ENCODE peak calls at places on chromosomes 13 and 19, in four cellular contexts. One of them, this sample, is unnamed.

GRCh38 chr13:47066261-47066660 is 169.4 kb upstream of the HTR2A start:
- DNase-seq in tibial nerve: no peak
- DNase-seq in CD8-positive, alpha-beta T cell: no peak
- DNase-seq in astrocyte: peak; percentile 56
- DNase-seq in this sample: no peak

GRCh38 chr19:51339687-51340656 is 2.0 kb downstream of the VSIG10L start:
- DNase-seq in tibial nerve: peak; percentile 98
- DNase-seq in CD8-positive, alpha-beta T cell: peak; percentile 81
- DNase-seq in astrocyte: peak; percentile 86
- DNase-seq in this sample: peak; percentile 80

GRCh38 chr13:45341799-45342584 is 1.0 kb upstream of the TPT1 start:
- DNase-seq in tibial nerve: peak; percentile 29
- DNase-seq in CD8-positive, alpha-beta T cell: no peak
- DNase-seq in astrocyte: no peak
- DNase-seq in this sample: no peak

GRCh38 chr13:43377955-43378354 is 354.6 kb downstream of the DNAJC15 start:
- DNase-seq in tibial nerve: no peak
- DNase-seq in CD8-positive, alpha-beta T cell: no peak
- DNase-seq in astrocyte: peak; percentile 91
- DNase-seq in this sample: no peak

GRCh38 chr13:21583496-21583895 is 20.5 kb downstream of the MICU2 start:
- DNase-seq in tibial nerve: no peak
- DNase-seq in CD8-positive, alpha-beta T cell: no peak
- DNase-seq in astrocyte: peak; percentile 44
- DNase-seq in this sample: no peak

GRCh38 chr19:55441319-55441691 is 1.8 kb downstream of the SHISA7 start:
- DNase-seq in tibial nerve: no peak
- DNase-seq in CD8-positive, alpha-beta T cell: no peak
- DNase-seq in astrocyte: no peak
- DNase-seq in this sample: no peak

GRCh38 chr19:33376423-33376822 is 2.9 kb downstream of the CEBPG start:
- DNase-seq in tibial nerve: peak; percentile 56
- DNase-seq in CD8-positive, alpha-beta T cell: no peak
- DNase-seq in astrocyte: peak; percentile 84
- DNase-seq in this sample: no peak

GRCh38 chr19:50646074-50646807 is 3.0 kb upstream of the C19orf81 start:
- DNase-seq in tibial nerve: no peak
- DNase-seq in CD8-positive, alpha-beta T cell: no peak
- DNase-seq in astrocyte: no peak
- DNase-seq in this sample: no peak

GRCh38 chr13:43368003-43368402 is 344.6 kb downstream of the DNAJC15 start:
- DNase-seq in tibial nerve: no peak
- DNase-seq in CD8-positive, alpha-beta T cell: no peak
- DNase-seq in astrocyte: no peak
- DNase-seq in this sample: no peak

GRCh38 chr19:8065489-8066261 is 13.1 kb downstream of the CCL25 start:
- DNase-seq in tibial nerve: no peak
- DNase-seq in CD8-positive, alpha-beta T cell: no peak
- DNase-seq in astrocyte: no peak
- DNase-seq in this sample: no peak

GRCh38 chr13:41458187-41458938 is 1.0 kb downstream of the RGCC start:
- DNase-seq in tibial nerve: no peak
- DNase-seq in CD8-positive, alpha-beta T cell: peak; percentile 32
- DNase-seq in astrocyte: peak; percentile 14
- DNase-seq in this sample: no peak

GRCh38 chr19:30328096-30328495 is 44.1 kb upstream of the ZNF536 start:
- DNase-seq in tibial nerve: no peak
- DNase-seq in CD8-positive, alpha-beta T cell: no peak
- DNase-seq in astrocyte: no peak
- DNase-seq in this sample: no peak

GRCh38 chr19:53158119-53158656 is 665 bp downstream of the ZNF347 start:
- DNase-seq in tibial nerve: no peak
- DNase-seq in CD8-positive, alpha-beta T cell: peak; percentile 4
- DNase-seq in astrocyte: peak; percentile 13
- DNase-seq in this sample: peak; percentile 2

GRCh38 chr13:80695841-80696240 is 354.9 kb upstream of the SPRY2 start:
- DNase-seq in tibial nerve: no peak
- DNase-seq in CD8-positive, alpha-beta T cell: no peak
- DNase-seq in astrocyte: no peak
- DNase-seq in this sample: no peak

GRCh38 chr19:497476-497860 is 1.2 kb downstream of the MADCAM1 start:
- DNase-seq in tibial nerve: no peak
- DNase-seq in CD8-positive, alpha-beta T cell: no peak
- DNase-seq in astrocyte: no peak
- DNase-seq in this sample: no peak

GRCh38 chr19:14378890-14379289 is 2.4 kb upstream of the ADGRE5 start:
- DNase-seq in tibial nerve: no peak
- DNase-seq in CD8-positive, alpha-beta T cell: no peak
- DNase-seq in astrocyte: no peak
- DNase-seq in this sample: no peak

GRCh38 chr13:66391322-66391721 is 838.8 kb downstream of the PCDH9 start:
- DNase-seq in tibial nerve: no peak
- DNase-seq in CD8-positive, alpha-beta T cell: no peak
- DNase-seq in astrocyte: no peak
- DNase-seq in this sample: no peak

GRCh38 chr19:6586056-6586455 is 4.9 kb downstream of the CD70 start:
- DNase-seq in tibial nerve: no peak
- DNase-seq in CD8-positive, alpha-beta T cell: no peak
- DNase-seq in astrocyte: no peak
- DNase-seq in this sample: no peak

GRCh38 chr13:94956407-94957110 is 244.2 kb upstream of the SOX21 start:
- DNase-seq in tibial nerve: no peak
- DNase-seq in CD8-positive, alpha-beta T cell: no peak
- DNase-seq in astrocyte: peak; percentile 25
- DNase-seq in this sample: no peak

GRCh38 chr13:73136776-73137175 is 78.0 kb downstream of the KLF5 start:
- DNase-seq in tibial nerve: no peak
- DNase-seq in CD8-positive, alpha-beta T cell: no peak
- DNase-seq in astrocyte: no peak
- DNase-seq in this sample: no peak

GRCh38 chr19:1019980-1020867 is 699 bp downstream of the TMEM259 start:
- DNase-seq in tibial nerve: no peak
- DNase-seq in CD8-positive, alpha-beta T cell: no peak
- DNase-seq in astrocyte: no peak
- DNase-seq in this sample: no peak

GRCh38 chr19:45468803-45469131 is 971 bp downstream of the FOSB start:
- DNase-seq in tibial nerve: no peak
- DNase-seq in CD8-positive, alpha-beta T cell: no peak
- DNase-seq in astrocyte: no peak
- DNase-seq in this sample: peak; percentile 49

GRCh38 chr13:28744091-28744536 is 25.3 kb upstream of the SLC46A3 start:
- DNase-seq in tibial nerve: no peak
- DNase-seq in CD8-positive, alpha-beta T cell: no peak
- DNase-seq in astrocyte: peak; percentile 33
- DNase-seq in this sample: no peak

GRCh38 chr13:108037348-108037747 is 178.0 kb downstream of the LIG4 start:
- DNase-seq in tibial nerve: no peak
- DNase-seq in CD8-positive, alpha-beta T cell: no peak
- DNase-seq in astrocyte: no peak
- DNase-seq in this sample: no peak

GRCh38 chr19:3765121-3765520 is 2.6 kb downstream of the MRPL54 start:
- DNase-seq in tibial nerve: no peak
- DNase-seq in CD8-positive, alpha-beta T cell: no peak
- DNase-seq in astrocyte: no peak
- DNase-seq in this sample: no peak

DNA sequence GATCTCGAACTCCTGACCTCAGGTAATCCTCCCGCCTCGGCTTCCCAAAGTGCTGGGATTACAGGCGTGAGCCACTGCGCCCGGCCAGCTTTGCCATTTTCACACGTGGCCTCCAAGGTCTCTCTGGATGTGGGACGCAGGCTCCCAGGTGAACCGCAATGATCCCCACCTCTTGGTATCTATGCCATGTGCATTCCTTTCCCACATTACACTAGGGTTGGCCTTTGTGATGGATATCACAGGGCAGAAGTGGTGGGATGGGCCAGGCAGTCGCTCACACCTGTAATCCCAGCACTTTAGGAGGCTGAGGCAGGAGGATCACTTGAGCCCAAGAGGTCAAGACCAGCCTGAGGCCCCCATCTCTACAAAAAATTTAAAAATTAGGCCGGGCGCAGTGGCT is 22.4 kb downstream of the FGF21 start:
- DNase-seq in tibial nerve: no peak
- DNase-seq in CD8-positive, alpha-beta T cell: no peak
- DNase-seq in astrocyte: no peak
- DNase-seq in this sample: no peak
- TF ChIP-seq CTCF in tibial nerve: no peak
- TF ChIP-seq CTCF in CD8-positive, alpha-beta T cell: no peak
- TF ChIP-seq CTCF in astrocyte: no peak
- TF ChIP-seq CTCF in this sample: no peak

GRCh38 chr13:79190932-79191331 is 215.1 kb downstream of the RBM26 start:
- DNase-seq in tibial nerve: no peak
- DNase-seq in CD8-positive, alpha-beta T cell: no peak
- DNase-seq in astrocyte: no peak
- DNase-seq in this sample: no peak

GRCh38 chr13:79196366-79196765 is 209.7 kb downstream of the RBM26 start:
- DNase-seq in tibial nerve: no peak
- DNase-seq in CD8-positive, alpha-beta T cell: no peak
- DNase-seq in astrocyte: no peak
- DNase-seq in this sample: no peak

GRCh38 chr13:79194727-79195126 is 211.3 kb downstream of the RBM26 start:
- DNase-seq in tibial nerve: no peak
- DNase-seq in CD8-positive, alpha-beta T cell: no peak
- DNase-seq in astrocyte: no peak
- DNase-seq in this sample: no peak

GRCh38 chr13:79197933-79198332 is 208.1 kb downstream of the RBM26 start:
- DNase-seq in tibial nerve: no peak
- DNase-seq in CD8-positive, alpha-beta T cell: no peak
- DNase-seq in astrocyte: no peak
- DNase-seq in this sample: no peak

GRCh38 chr13:79194272-79194671 is 211.8 kb downstream of the RBM26 start:
- DNase-seq in tibial nerve: no peak
- DNase-seq in CD8-positive, alpha-beta T cell: peak; percentile 3
- DNase-seq in astrocyte: no peak
- DNase-seq in this sample: no peak
- H3K27ac ChIP-seq in tibial nerve: no peak overlapping the region
- H3K27ac ChIP-seq in CD8-positive, alpha-beta T cell: no peak overlapping the region
- H3K27ac ChIP-seq in astrocyte: no peak overlapping the region
- H3K27ac ChIP-seq in this sample: no peak overlapping the region

DNA sequence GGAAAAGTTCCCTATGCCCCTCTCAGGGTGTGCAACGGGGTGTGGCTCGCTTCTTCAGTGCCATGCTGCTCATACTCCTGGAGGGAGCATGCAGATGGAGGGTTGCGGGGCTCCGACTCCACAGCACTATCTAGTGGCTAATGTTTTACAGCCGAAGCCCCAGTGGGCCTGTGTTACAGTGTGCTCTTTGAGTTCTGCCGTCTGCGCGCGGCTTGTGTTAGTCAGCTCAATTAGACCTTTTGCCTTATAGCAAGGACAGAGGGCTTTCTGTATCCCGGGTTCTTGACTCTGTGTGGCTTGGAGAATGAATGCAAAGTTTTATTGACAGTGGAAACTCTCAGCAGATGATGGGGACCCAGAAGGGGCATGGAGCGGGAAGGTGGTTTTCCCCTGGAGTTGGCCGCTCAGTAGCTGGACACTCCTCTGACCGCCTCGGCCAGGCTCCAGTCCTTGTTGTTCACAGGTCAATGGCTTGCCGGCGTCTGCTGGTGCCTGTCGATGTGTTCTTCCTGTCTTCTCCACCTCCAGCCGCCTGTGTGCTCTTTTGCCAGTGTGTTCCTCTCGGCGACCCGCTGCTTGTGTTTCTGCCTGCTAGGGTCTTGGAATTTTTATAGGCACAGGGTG is 383.4 kb downstream of the LMO7 start:
- DNase-seq in tibial nerve: no peak
- DNase-seq in CD8-positive, alpha-beta T cell: no peak
- DNase-seq in astrocyte: no peak
- DNase-seq in this sample: no peak
- H3K27me3 ChIP-seq in tibial nerve: no peaks in the 10 kb centered on the region
- H3K27me3 ChIP-seq in CD8-positive, alpha-beta T cell: no peaks in the 10 kb centered on the region
- H3K27me3 ChIP-seq in astrocyte: no peaks in the 10 kb centered on the region
- H3K27me3 ChIP-seq in this sample: no peaks in the 10 kb centered on the region

GRCh38 chr19:36139473-36140288 is at the start of gene CAPNS1:
- DNase-seq in tibial nerve: peak; percentile 92
- DNase-seq in CD8-positive, alpha-beta T cell: peak; percentile 91
- DNase-seq in astrocyte: peak; percentile 79
- DNase-seq in this sample: peak; percentile 87
- TF ChIP-seq CTCF in tibial nerve: no peak
- TF ChIP-seq CTCF in CD8-positive, alpha-beta T cell: peak; percentile 26
- TF ChIP-seq CTCF in astrocyte: no peak
- TF ChIP-seq CTCF in this sample: no peak

DNA sequence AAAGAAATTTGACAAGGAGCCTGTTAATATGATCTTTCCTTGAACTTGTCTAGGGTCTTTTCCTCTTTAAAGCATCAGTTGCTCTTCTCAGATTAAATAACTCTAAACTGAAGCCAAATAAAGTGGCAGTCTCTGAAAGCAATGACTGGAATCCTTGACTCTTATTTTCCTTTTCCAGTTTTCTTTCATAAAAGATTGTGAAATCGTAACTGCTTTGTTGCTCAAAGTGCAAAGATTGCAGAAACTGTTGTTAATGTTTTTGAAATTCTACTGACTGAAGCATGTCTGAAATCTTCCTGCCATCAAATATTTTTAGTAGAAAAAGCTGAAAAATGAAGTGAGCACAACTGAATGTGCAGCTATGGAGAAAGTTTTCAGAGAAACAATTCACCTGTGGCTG is 1.9 kb downstream of the NHLRC3 start:
- DNase-seq in tibial nerve: no peak
- DNase-seq in CD8-positive, alpha-beta T cell: no peak
- DNase-seq in astrocyte: no peak
- DNase-seq in this sample: no peak
- H3K27ac ChIP-seq in tibial nerve: peak overlapping the region; percentile 18
- H3K27ac ChIP-seq in CD8-positive, alpha-beta T cell: no peak overlapping the region
- H3K27ac ChIP-seq in astrocyte: no peak overlapping the region
- H3K27ac ChIP-seq in this sample: no peak overlapping the region

DNA sequence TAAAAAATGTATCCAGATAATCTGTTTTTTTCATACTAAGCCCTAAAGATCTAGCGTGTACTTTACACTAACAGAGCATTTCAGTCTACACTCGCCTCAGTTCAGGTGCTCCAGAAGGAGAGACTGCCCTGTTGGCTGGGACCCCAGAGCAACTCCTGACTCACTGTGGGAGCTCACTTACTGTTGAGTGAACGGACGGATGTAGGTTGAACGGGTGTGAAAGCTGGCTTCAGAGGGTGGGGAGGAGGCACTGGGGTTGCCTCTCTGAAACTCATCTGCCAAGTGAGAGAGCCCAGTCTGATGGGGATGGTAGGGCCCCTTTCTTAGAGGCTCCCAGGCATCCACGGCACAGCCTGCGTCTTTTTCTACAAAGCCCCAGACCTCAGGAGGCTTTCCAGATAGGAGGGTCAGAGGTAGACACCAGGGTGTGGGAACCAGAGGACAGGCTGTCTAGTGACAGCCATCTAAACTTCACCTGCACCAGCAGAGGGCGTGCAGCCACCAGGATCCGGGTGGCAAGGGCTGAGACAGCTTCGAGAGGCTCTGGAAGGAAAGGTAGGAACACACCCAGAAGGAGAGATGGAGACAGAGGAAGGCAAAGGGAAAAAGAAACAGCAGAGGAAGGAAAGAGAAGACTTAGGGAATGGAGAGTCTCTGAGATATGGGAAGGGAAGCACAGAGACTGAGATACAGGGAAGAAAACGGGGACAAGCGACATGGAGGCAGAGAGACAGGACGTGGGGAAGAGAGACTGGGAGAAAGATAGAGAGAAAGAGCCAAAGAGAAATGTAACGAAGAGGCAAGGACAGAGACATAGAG is 3.7 kb downstream of the KASH5 start:
- DNase-seq in tibial nerve: peak; percentile 65
- DNase-seq in CD8-positive, alpha-beta T cell: peak; percentile 71
- DNase-seq in astrocyte: peak; percentile 19
- DNase-seq in this sample: peak; percentile 75
- H3K27me3 ChIP-seq in tibial nerve: peaks cover 39% of the 10 kb centered on the region
- H3K27me3 ChIP-seq in CD8-positive, alpha-beta T cell: no peaks in the 10 kb centered on the region
- H3K27me3 ChIP-seq in astrocyte: peaks cover 2% of the 10 kb centered on the region
- H3K27me3 ChIP-seq in this sample: no peaks in the 10 kb centered on the region